ENCODE peak calls at places on chromosomes 13 and 19, in nine cellular contexts. H is transverse colon; C is CD8-positive, alpha-beta T cell; J is upper lobe of left lung; W is body of pancreas; S is heart right ventricle; V is H1; U is brain microvascular endothelial cell; A is hepatocyte. N is an unnamed sample. For H3K27me3, the result is how much of the 10 kb centered on the place peaks cover.

GRCh38 chr13:98888890-98889279 is 89.0 kb downstream of the DOCK9 start:
- DNase-seq in J (no peak), W (no peak), U (no peak), A (no peak), C (no peak), S (no peak), V (no peak), H (no peak), N (no peak)

GRCh38 chr13:31234729-31235128 is 35.0 kb downstream of the B3GLCT start:
- DNase-seq in J (no peak), A (no peak), V (no peak), U (no peak), S (no peak), H (no peak), W (no peak), C (no peak), N (no peak)

GRCh38 chr13:23020246-23020843 is 160.4 kb upstream of the SGCG start:
- DNase-seq in J (peak), H (peak), W (peak), C (no peak), S (peak), U (peak), V (peak), A (peak), N (no peak)

GRCh38 chr19:37362733-37363132 is 8.2 kb upstream of the ZNF527 start:
- DNase-seq in W (no peak), S (no peak), J (no peak), V (peak), H (no peak), A (no peak), C (no peak), U (no peak), N (no peak)

GRCh38 chr19:5894704-5895349 is 8.8 kb downstream of the NDUFA11 start:
- DNase-seq in H (no peak), C (no peak), U (no peak), A (no peak), S (no peak), W (no peak), V (no peak), J (no peak), N (no peak)

GRCh38 chr19:1057185-1057857 is 9.6 kb upstream of the ARHGAP45 start:
- DNase-seq in J (no peak), U (peak), W (no peak), C (no peak), A (no peak), V (no peak), S (no peak), H (no peak), N (no peak)

GRCh38 chr13:32735859-32736258 is 149.6 kb downstream of the PDS5B start:
- DNase-seq in V (no peak), A (no peak), W (no peak), S (no peak), H (no peak), U (no peak), C (no peak), J (no peak), N (no peak)

GRCh38 chr19:38034153-38034835 is 127.3 kb downstream of the SIPA1L3 start:
- DNase-seq in U (peak), J (no peak), H (peak), C (no peak), W (no peak), V (no peak), S (no peak), A (no peak), N (no peak)

GRCh38 chr19:58577581-58578429 is 4.7 kb upstream of the MZF1 start:
- DNase-seq in V (no peak), J (peak), S (no peak), C (no peak), W (no peak), H (no peak), U (no peak), A (no peak), N (no peak)

GRCh38 chr13:60655268-60655667 is 258.2 kb downstream of the TDRD3 start:
- DNase-seq in V (no peak), J (no peak), C (no peak), W (no peak), S (no peak), U (no peak), H (no peak), A (no peak), N (no peak)

GRCh38 chr19:2084993-2085720 is 11.0 kb downstream of the MOB3A start:
- DNase-seq in W (peak), U (no peak), V (no peak), H (peak), C (peak), J (peak), S (peak), A (no peak), N (no peak)

GRCh38 chr13:104015646-104016396 is 949.6 kb upstream of the SLC10A2 start:
- DNase-seq in U (peak), W (no peak), V (no peak), A (no peak), S (no peak), H (no peak), C (no peak), J (no peak), N (peak)

DNA sequence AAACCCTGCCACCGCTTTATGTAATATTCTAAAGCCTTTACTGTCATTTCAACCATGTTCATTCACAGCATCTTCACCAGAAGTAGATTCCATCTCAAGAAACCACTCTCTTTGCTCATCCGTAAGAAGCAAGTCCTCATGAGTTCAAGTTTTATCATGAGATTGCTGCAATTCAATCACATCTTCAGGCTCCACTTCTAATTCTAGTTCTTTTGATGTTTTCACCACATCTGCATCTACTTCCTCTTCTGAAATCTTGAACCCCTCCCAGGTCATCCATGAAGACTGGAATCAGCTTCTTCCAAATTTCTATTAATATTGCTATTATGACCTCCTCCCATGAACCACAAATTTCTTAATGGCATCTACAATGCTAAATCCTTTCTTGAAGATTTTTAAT is 83.9 kb downstream of the FOXO1 start:
- DNase-seq in A (no peak), S (no peak), J (no peak), C (no peak), V (no peak), H (no peak), W (no peak), U (no peak), N (no peak)
- H3K27ac ChIP-seq in A (no peak), S (no peak), J (no peak), C (no peak), V (no peak), H (no peak), W (no peak), U (no peak), N (no peak)

GRCh38 chr19:17893766-17894165 is 22.0 kb downstream of the SLC5A5 start:
- DNase-seq in H (no peak), J (no peak), A (no peak), U (no peak), W (no peak), S (no peak), V (no peak), C (no peak), N (no peak)
- H3K27me3 ChIP-seq in H (under half), J (under half), A (under half), U (under half), W (under half), S (under half), V (under half), C (under half), N (under half)

DNA sequence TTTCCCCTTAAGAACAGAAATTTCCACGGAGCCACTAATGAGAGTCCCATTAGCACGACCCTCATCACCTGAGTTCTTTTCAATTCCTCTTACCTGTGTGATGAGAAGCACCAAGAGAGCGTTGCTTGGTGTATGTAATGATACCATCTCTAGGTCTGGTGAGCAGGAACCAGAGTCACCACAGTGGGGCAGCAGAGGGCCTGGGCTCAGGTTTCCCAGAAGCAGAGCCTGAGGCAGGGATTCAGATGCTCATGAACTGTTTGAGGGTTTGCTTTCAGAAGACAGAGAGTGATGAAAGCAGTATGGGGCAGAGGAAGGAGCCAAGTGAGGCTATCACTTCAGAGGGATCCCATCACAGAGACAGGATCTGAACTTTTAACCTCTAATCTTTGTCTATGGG is 3.1 kb upstream of the PTPRH start:
- DNase-seq in J (peak), A (peak), W (no peak), V (no peak), H (peak), S (no peak), C (no peak), U (no peak), N (no peak)
- TF ChIP-seq CTCF in J (no peak), A (peak), W (no peak), V (peak), H (peak), S (no peak), C (no peak), U (peak), N (no peak)

GRCh38 chr13:73138276-73138950 is 79.6 kb downstream of the KLF5 start:
- DNase-seq in A (peak), C (no peak), H (no peak), J (peak), U (peak), S (no peak), W (peak), V (no peak), N (peak)
- H3K27ac ChIP-seq in A (peak), C (no peak), H (peak), J (peak), U (no peak), S (no peak), W (peak), V (no peak), N (no peak)

DNA sequence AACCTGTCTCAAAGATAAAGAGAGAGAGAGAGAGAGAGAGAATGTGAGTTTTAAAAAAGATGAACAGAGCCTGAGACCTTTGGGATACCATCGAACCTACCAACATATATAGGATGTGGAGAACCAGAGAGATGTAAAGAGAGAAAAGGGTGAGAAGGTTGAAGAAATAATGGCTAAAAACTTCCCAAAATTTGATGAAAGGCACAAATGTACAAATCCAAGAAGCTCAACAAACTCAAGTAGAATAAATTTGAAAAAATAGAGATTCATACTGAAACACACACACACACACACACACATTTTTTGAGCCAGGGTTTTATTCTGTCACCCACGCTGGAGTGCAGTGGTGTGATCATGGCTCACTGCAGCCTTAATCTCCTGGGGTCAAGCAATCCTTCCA is 16.3 kb downstream of the ZNF558 start:
- DNase-seq in V (no peak), U (no peak), W (no peak), C (no peak), S (no peak), H (no peak), J (no peak), A (no peak), N (no peak)
- H3K27me3 ChIP-seq in V (under half), U (under half), W (under half), C (under half), S (under half), H (under half), J (under half), A (under half), N (under half)

GRCh38 chr13:85261757-85262346 is 537.4 kb downstream of the SLITRK6 start:
- DNase-seq in U (no peak), A (peak), H (no peak), S (no peak), W (no peak), C (no peak), V (no peak), J (no peak), N (no peak)
- TF ChIP-seq CTCF in U (peak), A (peak), H (no peak), S (no peak), W (no peak), C (peak), V (peak), J (peak), N (peak)